ENCODE peak calls at places on chromosomes 3 and 15, in seven cellular contexts. B is posterior vena cava; X is C1 segment of cervical spinal cord; D is cardiac fibroblast; N is bronchial epithelial cell; F is stimulated activated naive CD8-positive, alpha-beta T cell treated with anti-CD3 and anti-CD28 coated beads, Interleukin-15, amount 100 ng/mL, for 72 hours; T is amniotic stem cell. M is an unnamed sample.

GRCh38 chr15:100263721-100264455 is 77.9 kb downstream of the ADAMTS17 start:
- DNase-seq in B (no peak), X (no peak), D (no peak), N (no peak), F (no peak), T (no peak), M (no peak)

GRCh38 chr15:83030021-83030420 is 18.6 kb upstream of the C15orf40 start:
- DNase-seq in B (no peak), X (no peak), D (no peak), N (no peak), F (no peak), T (no peak), M (no peak)

GRCh38 chr3:10964537-10965167 is 27.9 kb upstream of the SLC6A1 start:
- DNase-seq in B (no peak), X (no peak), D (no peak), N (peak), F (no peak), T (no peak), M (no peak)

GRCh38 chr3:11059090-11059798 is 66.7 kb downstream of the SLC6A1 start:
- DNase-seq in B (no peak), X (peak), D (peak), N (peak), F (peak), T (peak), M (no peak)

GRCh38 chr3:18100126-18100525 is 325.0 kb downstream of the SATB1 start:
- DNase-seq in B (no peak), X (no peak), D (peak), N (peak), F (no peak), T (no peak), M (no peak)

GRCh38 chr3:66115858-66116654 is 77.3 kb upstream of the MAGI1 start:
- DNase-seq in B (peak), X (peak), D (peak), N (peak), F (no peak), T (peak), M (no peak)

GRCh38 chr3:5122741-5123706 is 932 bp downstream of the ARL8B start:
- DNase-seq in B (no peak), X (peak), D (peak), N (peak), F (no peak), T (peak), M (no peak)

GRCh38 chr15:89912145-89912673 is 543 bp downstream of the ARPIN start:
- DNase-seq in B (peak), X (peak), D (peak), N (no peak), F (no peak), T (no peak), M (no peak)

GRCh38 chr3:47323431-47324277 is 40.9 kb downstream of the KLHL18 start:
- DNase-seq in B (no peak), X (no peak), D (peak), N (peak), F (no peak), T (no peak), M (no peak)

GRCh38 chr15:51856714-51857380 is 27.4 kb downstream of the TMOD3 start:
- DNase-seq in B (no peak), X (no peak), D (no peak), N (no peak), F (no peak), T (no peak), M (no peak)

GRCh38 chr15:66882251-66883020 is 180.4 kb downstream of the SMAD6 start:
- DNase-seq in B (no peak), X (no peak), D (peak), N (peak), F (no peak), T (no peak), M (no peak)

GRCh38 chr15:89670985-89671560 is 8.1 kb downstream of the PLIN1 start:
- DNase-seq in B (no peak), X (no peak), D (no peak), N (peak), F (no peak), T (no peak), M (no peak)

GRCh38 chr15:86850939-86851338 is 771.3 kb downstream of the AGBL1 start:
- DNase-seq in B (no peak), X (no peak), D (no peak), N (no peak), F (no peak), T (no peak), M (no peak)

GRCh38 chr15:34436126-34436955 is 1.3 kb downstream of the GOLGA8A start:
- DNase-seq in B (no peak), X (peak), D (no peak), N (no peak), F (peak), T (no peak), M (no peak)

GRCh38 chr3:127775398-127776109 is 46.8 kb downstream of the MGLL start:
- DNase-seq in B (peak), X (no peak), D (peak), N (no peak), F (no peak), T (peak), M (no peak)

GRCh38 chr15:82313446-82313845 is 35.8 kb downstream of the GOLGA6L10 start:
- DNase-seq in B (peak), X (no peak), D (no peak), N (no peak), F (no peak), T (no peak), M (no peak)

GRCh38 chr15:51864408-51865056 is 35.1 kb downstream of the TMOD3 start:
- DNase-seq in B (no peak), X (no peak), D (no peak), N (peak), F (peak), T (no peak), M (no peak)

GRCh38 chr15:100704281-100705055 is 102.1 kb downstream of the ASB7 start:
- DNase-seq in B (no peak), X (no peak), D (no peak), N (peak), F (no peak), T (no peak), M (no peak)

GRCh38 chr3:149621218-149622005 is 36.4 kb downstream of the WWTR1 start:
- DNase-seq in B (no peak), X (no peak), D (peak), N (peak), F (peak), T (peak), M (no peak)

GRCh38 chr3:46558184-46559029 is 7.7 kb downstream of the LRRC2 start:
- DNase-seq in B (peak), X (no peak), D (peak), N (peak), F (peak), T (no peak), M (peak)

GRCh38 chr3:109338322-109338721 is 976 bp upstream of the DPPA4 start:
- DNase-seq in B (no peak), X (no peak), D (no peak), N (no peak), F (no peak), T (no peak), M (no peak)